ENCODE peak calls at places on chromosomes 3 and 15, in six cellular contexts. S is astrocyte of the spinal cord, B is A549, P is fibroblast of mammary gland, Z is AG10803, J is cardiac muscle cell. V is an unnamed sample.

GRCh38 chr3:104281713-104282112 is 1085.0 kb upstream of the ALCAM start:
- DNase-seq in S (no peak), B (no peak), P (no peak), Z (no peak), J (no peak), V (no peak)

GRCh38 chr3:53056442-53056841 is 10.6 kb upstream of the SFMBT1 start:
- DNase-seq in S (no peak), B (peak), P (no peak), Z (no peak), J (peak), V (no peak)

GRCh38 chr3:60742606-60743145 is 508.6 kb downstream of the FHIT start:
- DNase-seq in S (peak), B (peak), P (peak), Z (peak), J (peak), V (no peak)

GRCh38 chr3:148585671-148586379 is 111.9 kb upstream of the AGTR1 start:
- DNase-seq in S (no peak), B (no peak), P (no peak), Z (no peak), J (no peak), V (no peak)

GRCh38 chr15:31802761-31803160 is 227.6 kb upstream of the CHRNA7 start:
- DNase-seq in S (no peak), B (no peak), P (no peak), Z (no peak), J (no peak), V (no peak)

GRCh38 chr15:77066961-77067690 is 3.8 kb downstream of the TSPAN3 start:
- DNase-seq in S (no peak), B (peak), P (no peak), Z (no peak), J (no peak), V (no peak)

GRCh38 chr15:40354408-40355171 is 3.4 kb upstream of the DISP2 start:
- DNase-seq in S (peak), B (no peak), P (peak), Z (no peak), J (peak), V (peak)

GRCh38 chr15:81899024-81899423 is 146.8 kb downstream of the MEX3B start:
- DNase-seq in S (no peak), B (no peak), P (no peak), Z (no peak), J (no peak), V (no peak)

GRCh38 chr3:100335137-100335833 is 728 bp downstream of the NIT2 start:
- DNase-seq in S (peak), B (peak), P (peak), Z (no peak), J (no peak), V (peak)

GRCh38 chr3:155766206-155766605 is 21.3 kb upstream of the PLCH1 start:
- DNase-seq in S (no peak), B (peak), P (peak), Z (no peak), J (no peak), V (no peak)

GRCh38 chr3:160401301-160402095 is 2.0 kb downstream of the SMC4 start:
- DNase-seq in S (peak), B (peak), P (peak), Z (peak), J (peak), V (peak)

GRCh38 chr3:53821631-53822068 is 24.6 kb downstream of the CHDH start:
- DNase-seq in S (no peak), B (no peak), P (peak), Z (no peak), J (no peak), V (no peak)

GRCh38 chr15:58467121-58467721 is 35.4 kb downstream of the LIPC start:
- DNase-seq in S (peak), B (no peak), P (no peak), Z (no peak), J (no peak), V (no peak)

GRCh38 chr3:109683746-109684145 is 346.4 kb upstream of the DPPA4 start:
- DNase-seq in S (no peak), B (no peak), P (peak), Z (no peak), J (no peak), V (no peak)

GRCh38 chr15:81155375-81156218 is 21.5 kb downstream of the CFAP161 start:
- DNase-seq in S (peak), B (peak), P (peak), Z (peak), J (peak), V (peak)

GRCh38 chr3:37041546-37042195 is 48.4 kb downstream of the MLH1 start:
- DNase-seq in S (no peak), B (no peak), P (peak), Z (no peak), J (no peak), V (no peak)

GRCh38 chr3:195897081-195897852 is 11.1 kb downstream of the TNK2 start:
- DNase-seq in S (peak), B (peak), P (peak), Z (peak), J (peak), V (peak)

GRCh38 chr3:52119826-52120225 is 34.4 kb downstream of the POC1A start:
- DNase-seq in S (no peak), B (no peak), P (no peak), Z (no peak), J (no peak), V (no peak)

GRCh38 chr3:194379231-194379630 is 9.7 kb upstream of the LRRC15 start:
- DNase-seq in S (no peak), B (no peak), P (no peak), Z (no peak), J (no peak), V (no peak)
- TF ChIP-seq CTCF in S (no peak), B (no peak), P (no peak), Z (no peak), J (no peak), V (no peak)

GRCh38 chr15:28918141-28918983 is 32.6 kb downstream of the APBA2 start:
- DNase-seq in S (no peak), B (peak), P (no peak), Z (no peak), J (peak), V (no peak)
- TF ChIP-seq CTCF in S (peak), B (peak), P (no peak), Z (no peak), J (peak), V (no peak)

GRCh38 chr3:71097557-71097956 is 486.0 kb downstream of the FOXP1 start:
- DNase-seq in S (no peak), B (no peak), P (no peak), Z (no peak), J (peak), V (no peak)

GRCh38 chr3:71101581-71101980 is 481.9 kb downstream of the FOXP1 start:
- DNase-seq in S (no peak), B (no peak), P (peak), Z (peak), J (no peak), V (no peak)

GRCh38 chr3:71102111-71103039 is 481.2 kb downstream of the FOXP1 start:
- DNase-seq in S (peak), B (peak), P (peak), Z (peak), J (no peak), V (no peak)

GRCh38 chr3:71101014-71101413 is 482.5 kb downstream of the FOXP1 start:
- DNase-seq in S (peak), B (peak), P (peak), Z (peak), J (no peak), V (no peak)

GRCh38 chr3:71099997-71100719 is 483.4 kb downstream of the FOXP1 start:
- DNase-seq in S (no peak), B (no peak), P (no peak), Z (no peak), J (no peak), V (no peak)
- TF ChIP-seq CTCF in S (no peak), B (no peak), P (no peak), Z (no peak), J (no peak), V (no peak)

GRCh38 chr15:50685191-50685975 is 1.2 kb downstream of the TRPM7 start:
- DNase-seq in S (peak), B (no peak), P (no peak), Z (no peak), J (no peak), V (no peak)
- TF ChIP-seq CTCF in S (peak), B (no peak), P (peak), Z (peak), J (no peak), V (no peak)

DNA sequence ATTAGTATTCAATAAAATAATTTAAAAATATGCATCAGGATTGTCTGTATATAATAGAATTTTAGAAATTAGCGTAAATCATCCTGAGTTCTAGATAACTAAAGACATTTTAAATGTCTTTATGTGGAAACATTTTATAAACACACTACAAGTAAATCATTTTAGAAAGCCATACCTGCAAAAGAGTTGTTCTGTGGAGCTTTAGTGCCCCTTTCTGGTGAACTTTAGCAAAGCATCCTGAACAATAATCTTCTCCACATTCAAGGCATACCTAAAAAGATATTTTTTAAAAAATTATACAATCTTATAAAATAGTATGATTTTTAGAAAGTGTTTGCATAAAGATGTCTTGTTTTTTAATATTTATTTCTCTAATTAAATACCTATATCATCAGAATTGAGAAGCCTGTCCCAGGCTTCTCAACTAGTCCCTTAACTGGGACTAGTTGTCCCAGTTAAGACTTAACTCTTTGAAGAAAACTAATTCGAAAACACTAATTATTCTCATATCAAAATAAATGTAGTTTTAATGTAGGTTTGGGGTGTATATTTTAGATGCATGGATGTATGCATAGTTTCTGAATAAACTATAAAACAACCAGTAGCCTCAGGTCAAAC is 29.7 kb downstream of the ZBBX start:
- DNase-seq in S (peak), B (peak), P (peak), Z (peak), J (peak), V (no peak)
- TF ChIP-seq CTCF in S (peak), B (peak), P (peak), Z (peak), J (peak), V (peak)

GRCh38 chr15:74889882-74890768 is at the start of gene MPI:
- DNase-seq in S (peak), B (peak), P (peak), Z (peak), J (peak), V (peak)
- TF ChIP-seq CTCF in S (no peak), B (no peak), P (no peak), Z (peak), J (no peak), V (no peak)